ENCODE peak calls at places on chromosomes 6 and 20, in four cellular contexts. O is lower lobe of right lung, V is neural progenitor cell, D is A549. P is an unnamed sample. For H3K4me1, the result is how much of the 10 kb centered on the place peaks cover.

GRCh38 chr20:41587523-41587922 is 30.7 kb downstream of the CHD6 start:
- DNase-seq in O (no peak), D (no peak), V (no peak), P (no peak)

GRCh38 chr6:156345700-156346099 is 431.5 kb upstream of the ARID1B start:
- DNase-seq in V (no peak), D (no peak), O (no peak), P (no peak)

GRCh38 chr6:158654498-158654897 is 4.6 kb downstream of the SYTL3 start:
- DNase-seq in D (no peak), O (peak), V (no peak), P (peak)

GRCh38 chr6:136344420-136344819 is 54.8 kb upstream of the BCLAF1 start:
- DNase-seq in D (no peak), V (no peak), O (no peak), P (no peak)

GRCh38 chr6:160121558-160121957 is at the start of gene SLC22A1:
- DNase-seq in V (no peak), D (no peak), O (no peak), P (peak)

GRCh38 chr6:155377061-155377460 is 62.8 kb upstream of the TFB1M start:
- DNase-seq in V (no peak), D (peak), O (no peak), P (no peak)

GRCh38 chr20:64099086-64099786 is 8.1 kb downstream of the NPBWR2 start:
- DNase-seq in D (no peak), O (no peak), V (no peak), P (no peak)

GRCh38 chr6:10425973-10426780 is 11.3 kb upstream of the TFAP2A start:
- DNase-seq in D (no peak), O (peak), V (peak), P (no peak)

GRCh38 chr6:161082215-161082614 is 90.6 kb downstream of the MAP3K4 start:
- DNase-seq in V (no peak), D (no peak), O (no peak), P (no peak)

GRCh38 chr6:16372029-16372776 is 133.8 kb downstream of the GMPR start:
- DNase-seq in D (no peak), V (no peak), O (no peak), P (no peak)

GRCh38 chr6:82362868-82363267 is 749 bp upstream of the TPBG start:
- DNase-seq in O (no peak), V (peak), D (no peak), P (no peak)

GRCh38 chr6:127198549-127198948 is 68.1 kb upstream of the RNF146 start:
- DNase-seq in V (no peak), O (no peak), D (no peak), P (no peak)

GRCh38 chr20:21202284-21202683 is 76.4 kb downstream of the KIZ start:
- DNase-seq in O (no peak), V (no peak), D (peak), P (no peak)

GRCh38 chr6:107046316-107046715 is 18.3 kb downstream of the MTRES1 start:
- DNase-seq in D (no peak), V (peak), O (no peak), P (no peak)

GRCh38 chr6:1749041-1749440 is 139.3 kb downstream of the FOXC1 start:
- DNase-seq in V (no peak), O (no peak), D (no peak), P (no peak)

GRCh38 chr20:19769516-19769915 is 11.5 kb downstream of the RIN2 start:
- DNase-seq in V (no peak), D (no peak), O (no peak), P (no peak)

GRCh38 chr6:100803264-100803663 is 77.9 kb downstream of the ASCC3 start:
- DNase-seq in O (no peak), D (no peak), V (no peak), P (no peak)

GRCh38 chr20:21074605-21075336 is 31.4 kb downstream of the LINC00237 start:
- DNase-seq in V (no peak), O (no peak), D (no peak), P (no peak)

GRCh38 chr6:129701721-129702455 is 8.1 kb downstream of the ARHGAP18 start:
- DNase-seq in V (no peak), D (no peak), O (no peak), P (no peak)

GRCh38 chr20:40583195-40583594 is 105.8 kb downstream of the MAFB start:
- DNase-seq in O (peak), D (no peak), V (no peak), P (peak)

GRCh38 chr6:31402324-31403282 is 792 bp upstream of the MICA start:
- DNase-seq in O (no peak), V (no peak), D (no peak), P (no peak)

GRCh38 chr20:38498909-38499308 is 26.3 kb downstream of the RALGAPB start:
- DNase-seq in V (no peak), D (no peak), O (no peak), P (no peak)

GRCh38 chr20:31708839-31709534 is 13.7 kb downstream of the BCL2L1 start:
- DNase-seq in O (no peak), D (no peak), V (no peak), P (no peak)

GRCh38 chr6:52312461-52312860 is 27.9 kb upstream of the MCM3 start:
- DNase-seq in D (no peak), O (no peak), V (no peak), P (no peak)

GRCh38 chr6:49645139-49645538 is 8.5 kb upstream of the RHAG start:
- DNase-seq in D (no peak), O (no peak), V (no peak), P (no peak)

GRCh38 chr20:38173237-38174156 is 8.4 kb upstream of the TGM2 start:
- DNase-seq in O (no peak), V (peak), D (peak), P (peak)

GRCh38 chr20:49969946-49970345 is 12.8 kb upstream of the SNAI1 start:
- DNase-seq in D (no peak), V (no peak), O (no peak), P (peak)

GRCh38 chr6:214428-214827 is 77.9 kb upstream of the DUSP22 start:
- DNase-seq in D (no peak), V (no peak), O (no peak), P (no peak)

GRCh38 chr6:41036188-41036587 is 2.8 kb downstream of the UNC5CL start:
- DNase-seq in V (no peak), D (no peak), O (no peak), P (no peak)

GRCh38 chr6:140850438-140850837 is 1282.3 kb upstream of the GJE1 start:
- DNase-seq in O (no peak), D (no peak), V (no peak), P (no peak)

GRCh38 chr6:82525775-82526515 is 162.3 kb downstream of the TPBG start:
- DNase-seq in O (no peak), D (no peak), V (no peak), P (no peak)

DNA sequence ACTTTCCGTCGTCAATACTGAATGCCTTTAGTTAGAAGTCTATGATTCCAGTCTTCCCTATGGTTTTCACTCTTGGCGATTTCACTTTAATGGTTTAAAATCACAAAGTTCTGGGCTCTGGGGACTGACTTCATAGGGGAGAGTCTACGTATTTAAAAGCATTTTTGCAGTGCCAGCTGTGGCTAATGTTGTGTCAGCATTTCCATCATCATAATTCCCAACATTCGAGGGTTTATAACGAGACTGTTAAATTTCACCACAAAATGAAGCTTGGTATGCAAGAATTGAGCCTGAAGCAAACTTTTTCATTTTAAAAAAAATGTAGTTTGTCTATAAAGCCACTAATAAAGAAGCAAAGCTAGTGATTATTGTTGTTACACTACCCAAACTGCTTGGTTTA is 242.7 kb downstream of the SOX4 start:
- DNase-seq in D (no peak), O (no peak), V (no peak), P (no peak)
- H3K27ac ChIP-seq in D (no peak), O (no peak), V (no peak), P (no peak)

DNA sequence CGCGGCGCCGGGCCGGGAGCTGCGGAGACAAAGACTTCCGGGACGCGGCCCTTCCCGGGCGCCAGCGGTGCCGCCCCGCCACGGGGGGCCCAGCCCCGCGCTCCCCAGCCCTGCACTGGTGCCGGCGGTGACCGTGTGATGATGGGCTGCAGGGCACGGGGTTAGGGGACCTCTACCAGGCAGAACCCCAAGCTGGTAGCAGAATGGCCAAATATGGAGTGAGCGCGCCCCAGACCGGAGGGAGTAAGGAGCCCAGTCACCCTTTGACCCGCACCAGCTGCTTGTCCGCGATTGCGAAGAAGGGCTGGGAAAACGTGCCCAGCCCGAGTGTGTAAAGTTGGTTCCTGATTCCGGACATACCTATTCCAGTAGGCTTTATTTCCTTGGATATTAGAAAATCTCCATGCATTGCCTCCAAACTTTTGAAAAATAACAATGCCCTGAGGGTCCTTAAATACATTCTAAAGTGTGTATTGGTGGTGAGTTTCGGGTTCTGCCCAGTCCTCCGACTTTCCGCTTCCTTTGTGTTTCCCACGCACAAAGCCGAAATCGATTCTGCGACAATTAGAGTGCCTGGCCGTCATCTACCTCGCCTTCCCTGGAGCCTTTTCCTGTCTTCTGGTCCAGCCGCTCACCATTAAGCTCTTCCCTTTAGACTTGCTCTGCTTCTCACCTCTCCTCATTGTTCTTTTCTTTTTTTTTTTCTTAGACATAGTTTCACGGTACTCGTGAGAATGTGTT is 1.1 kb downstream of the ABRACL start:
- DNase-seq in O (peak), V (peak), D (peak), P (peak)
- H3K4me3 ChIP-seq in O (peak), V (peak), D (peak), P (peak)

GRCh38 chr20:62335532-62335931 is 31.6 kb downstream of the LAMA5 start:
- DNase-seq in O (no peak), V (no peak), D (no peak), P (no peak)
- H3K4me1 ChIP-seq in O (under half), V (under half), D (under half), P (under half)

DNA sequence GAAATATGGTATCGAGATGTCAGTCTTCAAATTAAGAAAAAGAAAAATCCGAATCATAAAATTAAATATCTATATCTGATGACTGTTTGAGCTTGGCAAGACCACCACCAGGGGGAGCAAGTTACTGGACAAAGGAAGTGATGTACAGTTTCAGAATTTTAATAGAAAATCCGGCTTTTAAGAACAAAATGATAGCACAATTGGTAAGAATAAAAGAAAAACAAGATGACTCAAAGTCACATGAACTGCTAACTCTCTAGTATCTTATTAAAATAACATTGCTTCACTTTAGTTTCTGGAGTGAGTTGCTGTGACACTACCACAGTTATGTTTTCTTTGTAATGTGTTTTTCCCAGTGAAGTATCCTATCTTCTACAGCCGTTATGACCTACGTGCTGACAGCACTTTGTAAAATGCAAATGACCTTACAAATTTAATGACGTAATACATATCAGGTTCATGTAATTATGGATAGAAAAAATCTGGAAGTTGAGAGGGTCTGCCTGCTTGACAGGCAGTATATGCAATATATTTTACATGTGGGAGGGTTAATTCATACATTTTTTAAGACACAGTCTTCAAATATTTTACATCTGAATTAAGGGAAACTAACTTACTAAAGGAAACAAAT is 405.3 kb upstream of the HS3ST5 start:
- DNase-seq in O (peak), V (peak), D (peak), P (no peak)
- H3K27ac ChIP-seq in O (no peak), V (no peak), D (no peak), P (no peak)

GRCh38 chr6:36210157-36210556 is 13.6 kb downstream of the BRPF3 start:
- DNase-seq in D (no peak), V (no peak), O (no peak), P (no peak)
- H3K4me3 ChIP-seq in D (no peak), V (no peak), O (no peak), P (no peak)

P was measured in aorta.